ENCODE peak calls at places on chromosome 20, in eight cellular contexts. J is stimulated activated CD4-positive, alpha-beta T cell treated with anti-CD3 and anti-CD28 coated beads, Interleukin-1b, Interleukin-23, amount 100 ng/mL, for 1 hour; U is adrenal gland; X is AG08396; E is AG04450; W is activated naive CD4-positive, alpha-beta T cell treated with anti-CD3 and anti-CD28 coated beads, Interleukin-2, amount 10 ng/mL, durations not matched to agents 7 days and 5 days; V is CD4-positive, alpha-beta T cell; G is GM13977. H is an unnamed sample.

GRCh38 chr20:59561614-59562277 is 42.6 kb upstream of the PHACTR3 start:
- DNase-seq in J (no peak), U (no peak), X (no peak), E (no peak), W (no peak), V (no peak), G (no peak), H (no peak)

GRCh38 chr20:10078403-10078802 is 43.6 kb downstream of the ANKEF1 start:
- DNase-seq in J (no peak), U (no peak), X (no peak), E (no peak), W (no peak), V (no peak), G (no peak), H (peak; percentile 77)

GRCh38 chr20:45506927-45507820 is 8.2 kb downstream of the SPINT3 start:
- DNase-seq in J (no peak), U (no peak), X (no peak), E (no peak), W (no peak), V (no peak), G (no peak), H (no peak)

GRCh38 chr20:50672400-50673145 is 18.8 kb downstream of the RIPOR3 start:
- DNase-seq in J (no peak), U (no peak), X (no peak), E (no peak), W (no peak), V (no peak), G (no peak), H (no peak)

GRCh38 chr20:38973546-38974120 is 11.5 kb downstream of the DHX35 start:
- DNase-seq in J (no peak), U (peak; percentile 49), X (peak; percentile 25), E (no peak), W (no peak), V (no peak), G (no peak), H (peak; percentile 56)

GRCh38 chr20:3543901-3544507 is 73.2 kb downstream of the ATRN start:
- DNase-seq in J (no peak), U (peak; percentile 10), X (peak; percentile 47), E (peak; percentile 26), W (no peak), V (no peak), G (no peak), H (no peak)

GRCh38 chr20:57323034-57323433 is 6.6 kb upstream of the SPO11 start:
- DNase-seq in J (no peak), U (no peak), X (no peak), E (no peak), W (no peak), V (no peak), G (no peak), H (no peak)

GRCh38 chr20:1775117-1775516 is 117.5 kb upstream of the SIRPG start:
- DNase-seq in J (no peak), U (peak; percentile 71), X (peak; percentile 22), E (no peak), W (no peak), V (no peak), G (no peak), H (no peak)

GRCh38 chr20:10876558-10876957 is 202.8 kb upstream of the JAG1 start:
- DNase-seq in J (no peak), U (no peak), X (no peak), E (no peak), W (no peak), V (no peak), G (no peak), H (no peak)

GRCh38 chr20:31494131-31494530 is 19.0 kb downstream of the REM1 start:
- DNase-seq in J (no peak), U (no peak), X (no peak), E (no peak), W (no peak), V (no peak), G (no peak), H (no peak)

GRCh38 chr20:20303742-20304141 is 64.2 kb upstream of the INSM1 start:
- DNase-seq in J (no peak), U (peak; percentile 13), X (no peak), E (no peak), W (no peak), V (no peak), G (no peak), H (no peak)

GRCh38 chr20:22729180-22729579 is 144.8 kb upstream of the FOXA2 start:
- DNase-seq in J (no peak), U (no peak), X (no peak), E (no peak), W (no peak), V (no peak), G (no peak), H (no peak)

GRCh38 chr20:47350691-47351545 is 5.6 kb downstream of the ZMYND8 start:
- DNase-seq in J (no peak), U (no peak), X (no peak), E (no peak), W (no peak), V (no peak), G (no peak), H (no peak)

GRCh38 chr20:53809242-53809641 is 215.6 kb upstream of the ZNF217 start:
- DNase-seq in J (no peak), U (no peak), X (no peak), E (no peak), W (no peak), V (no peak), G (no peak), H (no peak)

GRCh38 chr20:7579888-7580287 is 360.4 kb downstream of the HAO1 start:
- DNase-seq in J (no peak), U (no peak), X (no peak), E (no peak), W (no peak), V (no peak), G (no peak), H (no peak)

GRCh38 chr20:23687986-23688385 is 852 bp downstream of the CST4 start:
- DNase-seq in J (no peak), U (no peak), X (no peak), E (no peak), W (no peak), V (no peak), G (no peak), H (no peak)

GRCh38 chr20:39946946-39947345 is 742.1 kb downstream of the MAFB start:
- DNase-seq in J (no peak), U (no peak), X (no peak), E (no peak), W (no peak), V (no peak), G (no peak), H (no peak)

GRCh38 chr20:8515810-8516435 is 383.9 kb downstream of the PLCB1 start:
- DNase-seq in J (no peak), U (no peak), X (no peak), E (no peak), W (no peak), V (no peak), G (no peak), H (no peak)

GRCh38 chr20:48763183-48764030 is 64.4 kb downstream of the PREX1 start:
- DNase-seq in J (no peak), U (peak; percentile 46), X (no peak), E (no peak), W (no peak), V (no peak), G (no peak), H (no peak)

GRCh38 chr20:35768731-35769664 is 2.8 kb upstream of the PHF20 start:
- DNase-seq in J (no peak), U (peak; percentile 100), X (peak; percentile 83), E (peak; percentile 94), W (peak; percentile 43), V (peak; percentile 18), G (peak; percentile 38), H (peak; percentile 82)

GRCh38 chr20:20241966-20242365 is 125.9 kb upstream of the INSM1 start:
- DNase-seq in J (no peak), U (no peak), X (no peak), E (no peak), W (no peak), V (no peak), G (no peak), H (no peak)

GRCh38 chr20:3970016-3970415 is 45.3 kb downstream of the RNF24 start:
- DNase-seq in J (no peak), U (no peak), X (no peak), E (no peak), W (no peak), V (no peak), G (no peak), H (no peak)

GRCh38 chr20:44540834-44541233 is 19.0 kb upstream of the SERINC3 start:
- DNase-seq in J (no peak), U (no peak), X (peak; percentile 53), E (peak; percentile 32), W (no peak), V (no peak), G (no peak), H (no peak)

GRCh38 chr20:63158845-63159244 is 57.1 kb downstream of the YTHDF1 start:
- DNase-seq in J (no peak), U (no peak), X (no peak), E (no peak), W (no peak), V (no peak), G (no peak), H (no peak)

GRCh38 chr20:62704341-62704948 is 4.2 kb upstream of the NTSR1 start:
- DNase-seq in J (no peak), U (peak; percentile 97), X (peak; percentile 90), E (peak; percentile 78), W (no peak), V (no peak), G (no peak), H (peak; percentile 67)

GRCh38 chr20:9927224-9927623 is 88.3 kb upstream of the PAK5 start:
- DNase-seq in J (no peak), U (no peak), X (no peak), E (no peak), W (no peak), V (no peak), G (no peak), H (no peak)

GRCh38 chr20:36575066-36575743 is 1.8 kb downstream of the TGIF2 start:
- DNase-seq in J (no peak), U (peak; percentile 75), X (peak; percentile 66), E (no peak), W (peak; percentile 37), V (no peak), G (peak; percentile 56), H (peak; percentile 60)

GRCh38 chr20:55415567-55416142 is 589.7 kb downstream of the CBLN4 start:
- DNase-seq in J (no peak), U (no peak), X (no peak), E (no peak), W (no peak), V (no peak), G (no peak), H (no peak)

GRCh38 chr20:59388402-59388801 is 88.0 kb downstream of the EDN3 start:
- DNase-seq in J (no peak), U (no peak), X (no peak), E (no peak), W (no peak), V (no peak), G (no peak), H (no peak)

GRCh38 chr20:61753196-61753942 is 312.3 kb downstream of the TAF4 start:
- DNase-seq in J (no peak), U (no peak), X (peak; percentile 82), E (peak; percentile 7), W (no peak), V (no peak), G (no peak), H (no peak)

GRCh38 chr20:57851025-57851682 is 141.3 kb upstream of the PMEPA1 start:
- DNase-seq in J (no peak), U (no peak), X (no peak), E (no peak), W (no peak), V (no peak), G (no peak), H (no peak)

GRCh38 chr20:58843128-58843556 is 7.6 kb downstream of the GNAS-AS1 start:
- DNase-seq in J (no peak), U (no peak), X (no peak), E (no peak), W (no peak), V (no peak), G (no peak), H (no peak)

GRCh38 chr20:46293084-46293483 is 15.2 kb downstream of the CDH22 start:
- DNase-seq in J (no peak), U (peak; percentile 19), X (peak; percentile 69), E (peak; percentile 1), W (no peak), V (no peak), G (no peak), H (no peak)

GRCh38 chr20:50138120-50138478 is 15.4 kb downstream of the PEDS1 start:
- DNase-seq in J (no peak), U (peak; percentile 75), X (no peak), E (no peak), W (no peak), V (no peak), G (no peak), H (no peak)